ENCODE peak calls at places on chromosomes 12 and 14, in ten cellular contexts. I is GM13977; P is HepG2; V is endodermal cell; E is cardiac fibroblast; X is lower leg skin; F is CD4-positive, alpha-beta T cell; Y is fibroblast of the aortic adventitia; B is psoas muscle; C is cardiac muscle cell. A is an unnamed sample.

GRCh38 chr12:89167986-89168385 is 184.3 kb downstream of the DUSP6 start:
- DNase-seq in I (no peak), P (no peak), V (no peak), E (no peak), X (no peak), F (no peak), Y (no peak), B (no peak), C (no peak), A (no peak)

GRCh38 chr12:47782372-47782770 is 9.3 kb downstream of the SLC48A1 start:
- DNase-seq in I (no peak), P (no peak), V (no peak), E (no peak), X (no peak), F (no peak), Y (no peak), B (no peak), C (no peak), A (no peak)

GRCh38 chr12:67911293-67911637 is 78.0 kb upstream of the IFNG-AS1 start:
- DNase-seq in I (no peak), P (no peak), V (no peak), E (no peak), X (no peak), F (no peak), Y (peak), B (peak), C (peak), A (no peak)

GRCh38 chr12:27243006-27243405 is 1.1 kb upstream of the STK38L start:
- DNase-seq in I (peak), P (no peak), V (no peak), E (no peak), X (no peak), F (no peak), Y (no peak), B (no peak), C (no peak), A (no peak)

GRCh38 chr12:77816196-77816595 is 14.5 kb upstream of the NAV3 start:
- DNase-seq in I (peak), P (no peak), V (no peak), E (no peak), X (no peak), F (no peak), Y (no peak), B (no peak), C (no peak), A (no peak)

GRCh38 chr14:102826161-102826560 is 48.9 kb downstream of the TRAF3 start:
- DNase-seq in I (no peak), P (no peak), V (no peak), E (no peak), X (no peak), F (no peak), Y (no peak), B (no peak), C (no peak), A (no peak)

GRCh38 chr12:11016937-11017336 is 5.5 kb downstream of the TAS2R19 start:
- DNase-seq in I (no peak), P (no peak), V (no peak), E (no peak), X (no peak), F (no peak), Y (no peak), B (no peak), C (no peak), A (no peak)

GRCh38 chr14:91835920-91836843 is 31.2 kb downstream of the TC2N start:
- DNase-seq in I (peak), P (no peak), V (peak), E (peak), X (peak), F (peak), Y (no peak), B (peak), C (peak), A (peak)

GRCh38 chr14:95545769-95546168 is 10.9 kb downstream of the GLRX5 start:
- DNase-seq in I (no peak), P (no peak), V (peak), E (peak), X (no peak), F (no peak), Y (peak), B (no peak), C (peak), A (no peak)

GRCh38 chr12:117091758-117092510 is 7.3 kb downstream of the TESC start:
- DNase-seq in I (no peak), P (peak), V (peak), E (no peak), X (no peak), F (no peak), Y (no peak), B (no peak), C (no peak), A (no peak)

GRCh38 chr12:94818970-94819369 is 168.6 kb upstream of the TMCC3 start:
- DNase-seq in I (no peak), P (no peak), V (no peak), E (peak), X (no peak), F (no peak), Y (no peak), B (no peak), C (no peak), A (no peak)

GRCh38 chr14:39434401-39434800 is 2.2 kb upstream of the FBXO33 start:
- DNase-seq in I (no peak), P (no peak), V (no peak), E (peak), X (no peak), F (no peak), Y (no peak), B (no peak), C (no peak), A (no peak)

GRCh38 chr12:122023339-122024131 is 1.9 kb downstream of the BCL7A start:
- DNase-seq in I (peak), P (peak), V (peak), E (peak), X (peak), F (no peak), Y (peak), B (peak), C (peak), A (peak)

GRCh38 chr12:63811755-63812154 is 32.0 kb downstream of the RXYLT1 start:
- DNase-seq in I (no peak), P (no peak), V (no peak), E (no peak), X (no peak), F (no peak), Y (no peak), B (no peak), C (no peak), A (no peak)

GRCh38 chr12:53972152-53972702 is 699 bp upstream of the HOXC11 start:
- DNase-seq in I (no peak), P (no peak), V (no peak), E (no peak), X (no peak), F (no peak), Y (no peak), B (peak), C (no peak), A (no peak)

GRCh38 chr12:132886529-132887477 is 602 bp downstream of the CHFR start:
- DNase-seq in I (no peak), P (peak), V (no peak), E (peak), X (no peak), F (no peak), Y (peak), B (no peak), C (peak), A (peak)

GRCh38 chr14:65847065-65847847 is 434.7 kb downstream of the FUT8 start:
- DNase-seq in I (peak), P (no peak), V (no peak), E (no peak), X (no peak), F (peak), Y (no peak), B (no peak), C (no peak), A (no peak)

GRCh38 chr12:52713960-52714886 is 10.9 kb upstream of the KRT77 start:
- DNase-seq in I (no peak), P (no peak), V (peak), E (no peak), X (no peak), F (peak), Y (no peak), B (no peak), C (no peak), A (peak)

GRCh38 chr12:52714887-52715281 is 11.6 kb upstream of the KRT77 start:
- DNase-seq in I (no peak), P (no peak), V (no peak), E (no peak), X (no peak), F (no peak), Y (no peak), B (no peak), C (no peak), A (no peak)

GRCh38 chr12:52710744-52711143 is 7.4 kb upstream of the KRT77 start:
- DNase-seq in I (no peak), P (no peak), V (no peak), E (no peak), X (no peak), F (no peak), Y (no peak), B (no peak), C (no peak), A (no peak)

GRCh38 chr12:52716061-52716460 is 12.7 kb upstream of the KRT77 start:
- DNase-seq in I (no peak), P (no peak), V (no peak), E (no peak), X (no peak), F (no peak), Y (no peak), B (no peak), C (no peak), A (no peak)

DNA sequence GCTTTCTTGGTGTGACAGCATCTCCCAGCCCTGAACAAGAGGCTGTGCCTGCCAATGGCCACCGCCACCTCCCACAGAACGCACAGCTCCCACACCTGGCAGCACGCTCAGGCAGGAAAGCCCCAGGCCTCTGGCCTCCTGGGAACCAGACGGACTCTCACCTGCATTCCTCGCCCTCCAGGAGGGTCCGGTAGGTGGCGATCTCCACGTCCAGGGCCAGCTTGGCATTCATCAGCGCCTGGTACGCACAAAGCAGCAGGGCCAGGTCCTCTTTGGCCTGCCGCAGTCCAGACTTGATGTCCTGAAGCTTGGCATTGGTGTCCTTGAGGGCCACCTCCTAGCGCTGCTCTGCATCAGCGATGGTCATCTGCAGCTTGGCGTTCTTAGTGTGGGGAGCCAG is 12.1 kb upstream of the KRT77 start:
- DNase-seq in I (no peak), P (peak), V (peak), E (no peak), X (no peak), F (no peak), Y (no peak), B (no peak), C (no peak), A (peak)
- TF ChIP-seq CTCF in I (no peak), P (peak), V (peak), E (no peak), X (no peak), F (no peak), Y (no peak), B (no peak), C (no peak), A (no peak)

GRCh38 chr12:30884804-30885203 is 41.7 kb upstream of the TSPAN11 start:
- DNase-seq in I (no peak), P (no peak), V (no peak), E (no peak), X (no peak), F (no peak), Y (no peak), B (no peak), C (no peak), A (no peak)

GRCh38 chr12:30880813-30881212 is 45.7 kb upstream of the TSPAN11 start:
- DNase-seq in I (no peak), P (no peak), V (no peak), E (no peak), X (no peak), F (no peak), Y (no peak), B (no peak), C (no peak), A (no peak)

GRCh38 chr12:30880061-30880460 is 46.5 kb upstream of the TSPAN11 start:
- DNase-seq in I (no peak), P (no peak), V (no peak), E (no peak), X (no peak), F (no peak), Y (peak), B (no peak), C (no peak), A (no peak)

GRCh38 chr12:30885321-30885720 is 41.2 kb upstream of the TSPAN11 start:
- DNase-seq in I (no peak), P (no peak), V (no peak), E (no peak), X (no peak), F (no peak), Y (no peak), B (no peak), C (no peak), A (no peak)

GRCh38 chr12:30882706-30883105 is 43.8 kb upstream of the TSPAN11 start:
- DNase-seq in I (no peak), P (no peak), V (no peak), E (no peak), X (no peak), F (no peak), Y (peak), B (no peak), C (peak), A (no peak)
- TF ChIP-seq CTCF in I (peak), P (peak), V (peak), E (no peak), X (no peak), F (no peak), Y (no peak), B (no peak), C (no peak), A (no peak)

DNA sequence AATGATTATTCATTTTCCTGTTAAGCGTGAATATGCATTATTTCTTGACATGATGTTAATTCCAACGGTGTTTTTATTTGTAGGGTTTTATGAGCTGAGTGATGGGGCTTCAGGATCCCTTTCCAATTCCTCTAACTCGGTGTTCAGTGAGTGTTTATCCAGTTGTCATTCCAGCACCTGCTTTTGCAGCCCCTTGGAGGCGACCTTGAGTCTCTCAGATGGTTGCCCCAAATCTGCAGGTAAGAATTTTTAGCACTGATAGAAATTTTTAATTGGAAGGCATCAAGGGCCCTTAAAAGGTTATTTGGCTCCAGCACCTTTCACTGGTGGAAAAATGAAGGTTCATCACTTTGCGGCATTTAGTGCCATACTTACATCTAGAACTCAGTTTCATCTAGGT is 3.7 kb downstream of the DACT1 start:
- DNase-seq in I (no peak), P (no peak), V (no peak), E (no peak), X (no peak), F (no peak), Y (no peak), B (no peak), C (no peak), A (no peak)
- TF ChIP-seq CTCF in I (peak), P (no peak), V (peak), E (peak), X (no peak), F (no peak), Y (peak), B (no peak), C (peak), A (peak)

GRCh38 chr12:3141339-3142321 is 64.5 kb downstream of the TSPAN9 start:
- DNase-seq in I (no peak), P (no peak), V (peak), E (no peak), X (no peak), F (no peak), Y (no peak), B (peak), C (no peak), A (no peak)
- TF ChIP-seq CTCF in I (no peak), P (no peak), V (peak), E (no peak), X (no peak), F (no peak), Y (peak), B (no peak), C (no peak), A (no peak)

A was measured in endothelial cell.